ENCODE peak calls at places on chromosome 3, in four cellular contexts. Q, A, T and D are unnamed samples.

GRCh38 chr3:123307064-123307463 is 105.3 kb downstream of the SEC22A start:
- DNase-seq in A (no peak), Q (no peak), T (no peak), D (no peak)

GRCh38 chr3:127456471-127457093 is 134.0 kb downstream of the TPRA1 start:
- DNase-seq in T (no peak), Q (peak), A (peak), D (no peak)

GRCh38 chr3:145807990-145808389 is 353.0 kb downstream of the PLOD2 start:
- DNase-seq in Q (peak), T (no peak), A (no peak), D (no peak)

GRCh38 chr3:49926117-49926728 is 3.4 kb downstream of the MON1A start:
- DNase-seq in A (no peak), T (no peak), Q (no peak), D (no peak)

GRCh38 chr3:94062513-94063404 is at the start of the genes DHFR2 and NSUN3:
- DNase-seq in T (peak), Q (peak), A (peak), D (peak)

GRCh38 chr3:53202331-53203015 is 41.5 kb downstream of the PRKCD start:
- DNase-seq in Q (no peak), A (no peak), T (no peak), D (no peak)

GRCh38 chr3:130905551-130905950 is 11.7 kb downstream of the ATP2C1 start:
- DNase-seq in T (no peak), A (no peak), Q (peak), D (no peak)

GRCh38 chr3:122985539-122985938 is 42.0 kb downstream of the SEMA5B start:
- DNase-seq in T (no peak), A (no peak), Q (no peak), D (no peak)

GRCh38 chr3:2656806-2657205 is 453.4 kb downstream of the IL5RA start:
- DNase-seq in Q (no peak), T (no peak), A (no peak), D (no peak)

GRCh38 chr3:123546133-123546755 is 38.6 kb downstream of the HACD2 start:
- DNase-seq in Q (peak), A (no peak), T (no peak), D (no peak)

GRCh38 chr3:158743664-158744566 is 11.7 kb upstream of the RARRES1 start:
- DNase-seq in A (no peak), T (no peak), Q (peak), D (no peak)

GRCh38 chr3:114494498-114494897 is 200.7 kb downstream of the TIGIT start:
- DNase-seq in A (no peak), T (no peak), Q (no peak), D (no peak)

GRCh38 chr3:79383402-79384012 is 384.3 kb downstream of the ROBO1 start:
- DNase-seq in A (no peak), T (no peak), Q (peak), D (no peak)

DNA sequence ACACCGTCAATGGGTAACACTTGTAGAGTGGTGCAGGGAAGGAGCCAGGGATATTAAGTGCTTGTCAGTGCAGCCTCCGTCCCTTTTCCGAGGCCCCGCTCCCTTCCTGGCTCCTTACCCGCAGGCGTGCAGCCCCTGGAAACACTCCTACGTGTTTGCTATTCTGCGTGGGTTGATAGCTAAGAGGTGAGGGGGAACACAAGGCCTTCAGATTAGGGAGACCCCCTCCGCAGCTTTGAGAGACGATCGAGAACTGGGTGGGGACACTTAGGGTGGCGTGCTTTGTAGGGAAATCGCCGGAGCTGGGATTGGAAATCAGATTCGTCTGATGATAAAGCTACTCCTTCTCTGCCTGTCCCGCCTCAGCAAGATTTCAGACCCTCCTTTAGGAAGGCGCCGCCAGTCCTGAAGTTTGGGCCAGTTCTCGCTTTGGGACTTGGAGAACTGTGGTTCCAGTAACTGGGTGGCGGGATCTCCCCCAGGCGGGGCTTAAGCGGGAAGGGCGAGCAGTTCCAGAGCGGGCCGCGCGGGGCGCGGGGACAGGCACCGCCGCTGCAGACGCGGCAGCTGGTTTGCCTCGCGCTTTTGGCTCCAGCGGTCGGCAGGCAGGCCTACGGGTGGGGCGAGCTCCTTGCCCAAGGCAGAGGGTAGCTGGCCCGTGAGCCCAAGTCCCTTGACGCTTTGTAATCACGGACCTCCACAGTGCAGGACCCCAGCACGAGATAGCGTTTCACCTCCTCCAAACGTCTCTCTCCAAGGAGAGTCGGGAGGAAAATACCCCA is 8.0 kb upstream of the FAM107A start:
- DNase-seq in Q (peak), T (peak), A (peak), D (peak)
- TF ChIP-seq CTCF in Q (peak), T (peak), A (peak), D (peak)

DNA sequence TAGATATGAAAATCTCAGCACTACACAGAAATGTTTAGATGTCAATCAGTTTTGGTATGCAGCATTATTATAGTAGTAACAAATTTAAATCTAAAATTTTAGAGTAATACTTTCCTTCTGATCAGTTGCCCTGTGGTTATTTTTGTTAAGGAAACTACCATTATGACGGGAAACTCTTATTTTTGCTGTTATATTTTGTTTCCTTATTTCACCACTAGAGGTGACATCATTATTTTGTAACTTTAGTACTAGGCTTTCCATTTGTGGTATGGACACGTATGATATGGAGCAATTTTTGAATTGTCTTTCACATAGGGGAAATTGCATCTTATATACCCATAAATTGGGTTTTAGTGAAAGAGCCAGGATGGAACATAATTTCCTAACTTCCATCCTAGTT is 19.6 kb upstream of the PPP4R2 start:
- DNase-seq in A (no peak), Q (no peak), T (no peak), D (no peak)
- TF ChIP-seq CTCF in A (no peak), Q (peak), T (peak), D (no peak)

DNA sequence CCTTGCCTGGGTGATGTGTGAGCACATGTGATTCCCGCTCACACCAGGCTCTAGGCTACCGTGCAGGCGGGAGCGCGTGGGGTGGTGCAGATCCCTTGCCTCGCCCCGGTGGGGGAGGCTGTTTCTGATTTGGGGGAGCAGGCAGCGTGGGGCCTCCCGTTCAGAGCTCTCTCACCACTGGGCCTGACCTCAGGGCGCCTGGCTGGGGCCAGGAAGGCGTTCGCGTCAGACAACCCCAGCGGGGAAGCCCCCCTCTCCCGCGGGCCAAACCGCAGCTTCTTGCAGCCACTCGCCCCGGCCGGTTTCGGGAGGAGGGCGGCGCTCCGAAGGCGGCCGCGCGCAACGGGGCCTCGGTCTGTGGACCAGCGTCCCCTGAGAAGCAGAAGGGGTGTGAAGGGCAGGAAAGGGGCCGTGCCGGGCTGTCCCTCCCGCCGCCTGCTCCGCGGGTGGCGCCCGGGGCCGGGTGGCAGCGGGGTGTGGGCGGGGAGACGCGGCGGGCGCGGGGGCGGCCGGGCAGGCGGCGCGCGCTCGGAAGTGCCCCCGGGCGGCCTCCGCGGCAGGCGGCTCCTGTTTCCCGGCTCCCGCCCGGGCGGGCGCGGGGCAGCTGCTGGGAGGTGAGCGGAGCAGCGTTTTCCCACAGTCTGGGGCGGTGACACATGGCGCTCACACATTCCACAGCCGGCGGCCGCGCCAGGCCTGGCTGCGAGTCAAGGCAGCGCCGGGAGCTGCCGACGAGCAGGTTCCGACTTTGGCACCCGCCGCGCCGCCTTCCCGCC is 65.1 kb upstream of the HES1 start:
- DNase-seq in A (peak), T (peak), Q (peak), D (peak)
- TF ChIP-seq CTCF in A (no peak), T (no peak), Q (no peak), D (no peak)

DNA sequence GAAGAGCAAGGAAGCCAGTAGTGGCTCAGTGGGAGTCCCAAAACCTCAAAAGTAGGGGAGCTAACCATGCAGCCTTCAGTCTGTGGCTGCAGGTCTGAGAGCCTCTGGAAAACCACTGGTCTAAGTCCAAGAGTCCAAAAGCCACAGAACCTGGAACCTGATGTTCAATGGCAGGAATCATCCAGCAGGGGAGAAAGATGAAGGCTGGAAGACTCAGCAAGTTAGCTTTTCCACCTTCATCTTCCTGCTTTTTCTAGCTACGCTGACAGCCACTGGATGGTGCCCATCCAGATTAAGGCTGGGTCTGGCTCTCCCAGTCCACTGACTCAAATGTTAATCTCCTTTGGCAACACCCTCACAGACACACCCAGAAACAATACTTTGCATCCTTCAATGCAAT is 626.3 kb downstream of the NAALADL2 start:
- DNase-seq in A (no peak), T (no peak), Q (no peak), D (no peak)
- TF ChIP-seq CTCF in A (no peak), T (no peak), Q (no peak), D (no peak)

DNA sequence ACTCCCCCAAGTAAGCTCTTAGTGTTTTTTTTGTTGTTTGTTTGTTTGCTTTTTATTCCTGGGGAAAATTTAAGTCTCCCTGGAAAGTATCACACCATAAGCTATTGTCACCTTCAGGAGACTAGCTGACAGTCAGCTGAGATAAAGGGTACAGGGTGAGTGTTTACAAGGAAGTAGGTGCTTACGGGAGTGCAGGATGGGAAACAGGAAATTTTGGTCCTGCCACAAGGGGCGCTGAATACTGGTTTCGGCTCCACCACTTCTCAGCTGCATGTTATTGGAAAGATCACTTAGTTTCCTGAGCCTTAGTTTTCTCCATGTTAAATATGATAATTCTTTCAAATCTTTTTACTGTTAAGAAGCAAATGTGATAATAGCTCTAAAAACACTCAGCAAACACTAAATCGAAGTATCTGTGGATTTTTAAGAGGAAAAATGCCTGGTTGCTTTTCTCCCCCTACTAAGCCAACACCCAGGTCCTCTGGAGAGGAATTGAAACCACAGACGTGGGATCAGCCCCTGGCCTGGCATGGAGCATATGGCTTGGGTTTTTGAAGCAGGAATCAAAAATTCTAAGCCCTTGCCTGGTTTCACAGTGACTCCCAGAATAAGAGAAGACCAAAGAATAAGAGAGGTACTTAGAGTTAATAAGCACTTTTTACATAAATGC is 90.7 kb downstream of the SCN11A start:
- DNase-seq in A (no peak), Q (peak), T (no peak), D (no peak)
- TF ChIP-seq CTCF in A (peak), Q (peak), T (peak), D (peak)

DNA sequence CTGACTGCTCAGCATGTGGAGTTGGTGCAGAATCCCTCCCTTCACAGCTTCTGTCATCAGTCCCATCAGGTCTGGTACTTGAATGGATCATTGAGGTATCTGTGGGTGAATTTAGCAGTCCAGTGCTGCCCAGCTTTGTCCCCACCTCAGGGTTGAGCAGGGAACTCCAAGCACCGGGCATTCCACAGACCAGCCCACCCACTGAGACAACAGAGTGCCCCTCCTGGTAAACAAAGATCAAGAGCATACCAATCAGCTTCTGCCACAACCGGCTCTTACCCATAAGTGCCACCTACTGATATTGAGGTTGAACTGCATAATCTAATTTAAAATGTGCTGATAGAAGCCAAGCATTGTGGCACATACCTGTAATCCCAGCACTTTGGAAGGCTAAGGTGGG is 57.1 kb upstream of the FXR1 start:
- DNase-seq in T (no peak), A (no peak), Q (peak), D (no peak)
- TF ChIP-seq CTCF in T (no peak), A (no peak), Q (peak), D (peak)

GRCh38 chr3:76369170-76369569 is 583.8 kb upstream of the ZNF717 start:
- DNase-seq in A (no peak), Q (peak), T (no peak), D (no peak)
- TF ChIP-seq CTCF in A (no peak), Q (peak), T (no peak), D (peak)